ENCODE peak calls at places on chromosomes 4 and X, in seven cellular contexts. One of them, this sample, is unnamed.

GRCh38 chr4:76585897-76586360 is 150.9 kb downstream of the SHROOM3 start:
- DNase-seq in stimulated activated CD4-positive, alpha-beta T cell treated with anti-CD3 and anti-CD28 coated beads, TNF-alpha, amount 100 ng/mL, for 48 hours: peak
- DNase-seq in fibroblast of the conjunctiva: no peak
- DNase-seq in CD8-positive, alpha-beta T cell: no peak
- DNase-seq in sciatic nerve: no peak
- DNase-seq in fibroblast of lung: no peak
- DNase-seq in AG10803: no peak
- DNase-seq in this sample: peak

GRCh38 chrX:40581333-40581910 is 652 bp downstream of the ATP6AP2 start:
- DNase-seq in stimulated activated CD4-positive, alpha-beta T cell treated with anti-CD3 and anti-CD28 coated beads, TNF-alpha, amount 100 ng/mL, for 48 hours: no peak
- DNase-seq in fibroblast of the conjunctiva: no peak
- DNase-seq in CD8-positive, alpha-beta T cell: no peak
- DNase-seq in sciatic nerve: no peak
- DNase-seq in fibroblast of lung: peak
- DNase-seq in AG10803: peak
- DNase-seq in this sample: peak

GRCh38 chr4:1910643-1911042 is 39.5 kb downstream of the NSD2 start:
- DNase-seq in stimulated activated CD4-positive, alpha-beta T cell treated with anti-CD3 and anti-CD28 coated beads, TNF-alpha, amount 100 ng/mL, for 48 hours: no peak
- DNase-seq in fibroblast of the conjunctiva: peak
- DNase-seq in CD8-positive, alpha-beta T cell: no peak
- DNase-seq in sciatic nerve: no peak
- DNase-seq in fibroblast of lung: peak
- DNase-seq in AG10803: peak
- DNase-seq in this sample: peak

GRCh38 chr4:83054928-83055327 is 19.9 kb downstream of the COPS4 start:
- DNase-seq in stimulated activated CD4-positive, alpha-beta T cell treated with anti-CD3 and anti-CD28 coated beads, TNF-alpha, amount 100 ng/mL, for 48 hours: no peak
- DNase-seq in fibroblast of the conjunctiva: no peak
- DNase-seq in CD8-positive, alpha-beta T cell: no peak
- DNase-seq in sciatic nerve: no peak
- DNase-seq in fibroblast of lung: peak
- DNase-seq in AG10803: peak
- DNase-seq in this sample: no peak

GRCh38 chr4:73662709-73663546 is 42.7 kb upstream of the RASSF6 start:
- DNase-seq in stimulated activated CD4-positive, alpha-beta T cell treated with anti-CD3 and anti-CD28 coated beads, TNF-alpha, amount 100 ng/mL, for 48 hours: no peak
- DNase-seq in fibroblast of the conjunctiva: peak
- DNase-seq in CD8-positive, alpha-beta T cell: no peak
- DNase-seq in sciatic nerve: no peak
- DNase-seq in fibroblast of lung: peak
- DNase-seq in AG10803: peak
- DNase-seq in this sample: peak

GRCh38 chr4:123783091-123783765 is 386.6 kb downstream of the SPRY1 start:
- DNase-seq in stimulated activated CD4-positive, alpha-beta T cell treated with anti-CD3 and anti-CD28 coated beads, TNF-alpha, amount 100 ng/mL, for 48 hours: no peak
- DNase-seq in fibroblast of the conjunctiva: no peak
- DNase-seq in CD8-positive, alpha-beta T cell: no peak
- DNase-seq in sciatic nerve: no peak
- DNase-seq in fibroblast of lung: peak
- DNase-seq in AG10803: peak
- DNase-seq in this sample: no peak

GRCh38 chr4:122403860-122404259 is 25.0 kb downstream of the ADAD1 start:
- DNase-seq in stimulated activated CD4-positive, alpha-beta T cell treated with anti-CD3 and anti-CD28 coated beads, TNF-alpha, amount 100 ng/mL, for 48 hours: no peak
- DNase-seq in fibroblast of the conjunctiva: no peak
- DNase-seq in CD8-positive, alpha-beta T cell: no peak
- DNase-seq in sciatic nerve: no peak
- DNase-seq in fibroblast of lung: no peak
- DNase-seq in AG10803: no peak
- DNase-seq in this sample: no peak

GRCh38 chr4:72843466-72843865 is 226.1 kb downstream of the COX18 start:
- DNase-seq in stimulated activated CD4-positive, alpha-beta T cell treated with anti-CD3 and anti-CD28 coated beads, TNF-alpha, amount 100 ng/mL, for 48 hours: no peak
- DNase-seq in fibroblast of the conjunctiva: no peak
- DNase-seq in CD8-positive, alpha-beta T cell: no peak
- DNase-seq in sciatic nerve: no peak
- DNase-seq in fibroblast of lung: no peak
- DNase-seq in AG10803: peak
- DNase-seq in this sample: no peak

GRCh38 chr4:145041378-145041777 is 56.6 kb downstream of the ANAPC10 start:
- DNase-seq in stimulated activated CD4-positive, alpha-beta T cell treated with anti-CD3 and anti-CD28 coated beads, TNF-alpha, amount 100 ng/mL, for 48 hours: no peak
- DNase-seq in fibroblast of the conjunctiva: no peak
- DNase-seq in CD8-positive, alpha-beta T cell: no peak
- DNase-seq in sciatic nerve: no peak
- DNase-seq in fibroblast of lung: no peak
- DNase-seq in AG10803: no peak
- DNase-seq in this sample: no peak

GRCh38 chr4:140372607-140373327 is 679 bp upstream of the SCOC start:
- DNase-seq in stimulated activated CD4-positive, alpha-beta T cell treated with anti-CD3 and anti-CD28 coated beads, TNF-alpha, amount 100 ng/mL, for 48 hours: peak
- DNase-seq in fibroblast of the conjunctiva: no peak
- DNase-seq in CD8-positive, alpha-beta T cell: no peak
- DNase-seq in sciatic nerve: no peak
- DNase-seq in fibroblast of lung: no peak
- DNase-seq in AG10803: peak
- DNase-seq in this sample: peak

This sample was measured in small intestine.